ENCODE peak calls at places on chromosome 17, in nine cellular contexts. Y, T, H, U, M, J, O, P and Z are unnamed samples.

GRCh38 chr17:65292430-65292829 is 155.3 kb downstream of the RGS9 start:
- DNase-seq in J (no peak), Y (no peak), M (no peak), O (no peak), T (no peak), P (no peak), U (no peak), H (no peak), Z (no peak)

GRCh38 chr17:29079433-29079832 is 36.5 kb downstream of the PIPOX start:
- DNase-seq in H (no peak), Y (no peak), J (no peak), U (no peak), O (no peak), P (no peak), T (no peak), M (no peak), Z (no peak)

GRCh38 chr17:57902117-57902799 is 52.4 kb upstream of the MRPS23 start:
- DNase-seq in M (no peak), H (no peak), O (no peak), P (no peak), J (no peak), Y (peak), T (no peak), U (no peak), Z (no peak)

GRCh38 chr17:38333635-38334295 is 10.0 kb downstream of the GPR179 start:
- DNase-seq in M (peak), P (peak), U (peak), H (no peak), T (no peak), Y (no peak), O (no peak), J (peak), Z (peak)

GRCh38 chr17:49051269-49051668 is 54.1 kb downstream of the IGF2BP1 start:
- DNase-seq in U (no peak), J (peak), M (no peak), P (no peak), H (no peak), O (no peak), T (no peak), Y (no peak), Z (no peak)

GRCh38 chr17:18084256-18084655 is 3.5 kb upstream of the DRG2 start:
- DNase-seq in O (no peak), J (no peak), P (no peak), M (no peak), Y (no peak), U (no peak), H (no peak), T (no peak), Z (no peak)

GRCh38 chr17:4520881-4521600 is 22.4 kb downstream of the SPNS2 start:
- DNase-seq in Y (no peak), U (no peak), J (no peak), O (no peak), M (no peak), P (no peak), H (no peak), T (peak), Z (peak)

GRCh38 chr17:74864297-74864865 is 4.7 kb upstream of the GRIN2C start:
- DNase-seq in O (no peak), Y (no peak), T (no peak), P (no peak), H (no peak), M (no peak), U (no peak), J (no peak), Z (no peak)

GRCh38 chr17:31508310-31509094 is 117.0 kb downstream of the RAB11FIP4 start:
- DNase-seq in H (no peak), O (no peak), P (no peak), U (no peak), Y (no peak), J (peak), T (no peak), M (no peak), Z (no peak)

GRCh38 chr17:79248843-79249242 is 174.2 kb downstream of the ENGASE start:
- DNase-seq in O (no peak), T (no peak), M (no peak), J (no peak), H (no peak), U (no peak), Y (no peak), P (no peak), Z (no peak)

DNA sequence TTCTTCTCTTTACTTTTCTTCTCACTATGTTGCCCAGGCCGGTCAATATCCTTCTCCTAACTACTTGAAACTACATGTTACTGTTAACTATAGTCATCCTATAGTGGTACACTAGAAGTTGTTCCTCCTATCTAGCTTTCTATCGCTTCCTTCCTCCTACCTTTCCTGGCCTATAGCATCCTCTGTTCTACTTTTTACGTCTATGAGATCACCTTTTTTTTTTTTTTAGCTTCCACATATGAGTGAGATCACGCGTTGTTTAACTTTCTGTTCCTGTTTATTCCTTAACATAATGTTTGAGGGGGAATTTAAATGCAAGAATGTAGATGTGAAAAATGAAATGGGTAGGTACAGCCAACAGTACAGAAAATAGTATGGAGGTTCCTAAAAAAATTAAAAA is 30.5 kb upstream of the YPEL2 start:
- DNase-seq in O (no peak), U (no peak), M (no peak), J (no peak), H (no peak), P (no peak), Y (no peak), T (no peak), Z (no peak)
- TF ChIP-seq CTCF in O (no peak), U (no peak), M (no peak), J (no peak), H (no peak), P (no peak), Y (no peak), T (no peak), Z (no peak)

GRCh38 chr17:47731396-47731795 is 1.6 kb upstream of the TBX21 start:
- DNase-seq in P (no peak), U (no peak), M (no peak), H (no peak), T (no peak), O (no peak), Y (peak), J (peak), Z (no peak)

GRCh38 chr17:47735139-47735464 is 2.1 kb downstream of the TBX21 start:
- DNase-seq in U (no peak), M (no peak), H (no peak), Y (no peak), O (no peak), J (no peak), T (no peak), P (no peak), Z (no peak)

GRCh38 chr17:47733414-47734288 is 615 bp downstream of the TBX21 start:
- DNase-seq in H (no peak), P (no peak), M (no peak), T (no peak), J (peak), Y (no peak), O (no peak), U (no peak), Z (no peak)

GRCh38 chr17:47732399-47733046 is 513 bp upstream of the TBX21 start:
- DNase-seq in M (no peak), T (no peak), H (no peak), Y (no peak), J (peak), U (no peak), P (no peak), O (no peak), Z (no peak)

DNA sequence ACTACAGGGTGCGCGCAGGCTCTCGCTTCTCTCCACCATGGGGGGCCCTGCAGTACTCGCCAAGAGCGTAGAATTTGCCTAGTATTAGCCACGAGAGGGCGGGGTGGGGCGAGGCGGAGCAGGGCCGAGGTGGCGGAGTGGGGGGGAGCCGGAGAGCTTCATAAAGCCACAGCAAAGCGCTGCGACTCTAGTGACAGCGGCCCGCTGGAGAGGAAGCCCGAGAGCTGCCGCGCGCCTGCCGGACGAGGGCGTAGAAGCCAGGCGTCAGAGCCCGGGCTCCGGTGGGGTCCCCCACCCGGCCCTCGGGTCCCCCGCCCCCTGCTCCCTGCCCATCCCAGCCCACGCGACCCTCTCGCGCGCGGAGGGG is at the start of gene TBX21:
- DNase-seq in M (peak), J (peak), O (no peak), H (no peak), Y (peak), P (peak), U (peak), T (peak), Z (peak)
- TF ChIP-seq CTCF in M (no peak), J (peak), O (no peak), H (no peak), Y (peak), P (peak), U (no peak), T (no peak), Z (no peak)

GRCh38 chr17:39730095-39730921 is at the start of gene MIEN1:
- DNase-seq in O (peak), P (peak), J (peak), T (peak), H (peak), Y (peak), U (peak), M (peak), Z (no peak)
- TF ChIP-seq CTCF in O (peak), P (peak), J (peak), T (peak), H (peak), Y (peak), U (peak), M (peak), Z (no peak)

GRCh38 chr17:55524440-55525220 is 13.4 kb upstream of the SMIM36 start:
- DNase-seq in Y (no peak), J (no peak), P (no peak), T (no peak), U (no peak), O (no peak), M (no peak), H (no peak), Z (no peak)

GRCh38 chr17:55532670-55533069 is 21.4 kb upstream of the SMIM36 start:
- DNase-seq in J (no peak), P (no peak), T (no peak), H (no peak), O (no peak), U (no peak), M (no peak), Y (no peak), Z (no peak)

GRCh38 chr17:55530064-55530463 is 18.8 kb upstream of the SMIM36 start:
- DNase-seq in P (no peak), H (no peak), T (no peak), J (no peak), Y (no peak), O (no peak), M (no peak), U (no peak), Z (no peak)

GRCh38 chr17:55531053-55531728 is 19.9 kb upstream of the SMIM36 start:
- DNase-seq in O (no peak), U (no peak), P (no peak), M (no peak), T (no peak), J (no peak), Y (no peak), H (no peak), Z (no peak)

GRCh38 chr17:55527520-55528118 is 16.4 kb upstream of the SMIM36 start:
- DNase-seq in Y (no peak), T (peak), U (peak), M (peak), O (no peak), H (no peak), P (peak), J (peak), Z (peak)
- TF ChIP-seq CTCF in Y (peak), T (peak), U (peak), M (no peak), O (peak), H (peak), P (peak), J (peak), Z (no peak)

GRCh38 chr17:1110844-1111598 is 68.8 kb downstream of the ABR start:
- DNase-seq in T (peak), Y (peak), U (peak), O (no peak), P (no peak), H (no peak), J (peak), M (no peak), Z (peak)

GRCh38 chr17:1108560-1108809 is 71.3 kb downstream of the ABR start:
- DNase-seq in J (no peak), Y (no peak), P (peak), M (peak), T (no peak), U (no peak), O (no peak), H (no peak), Z (no peak)

GRCh38 chr17:1110524-1110843 is 69.3 kb downstream of the ABR start:
- DNase-seq in O (no peak), J (no peak), H (no peak), T (no peak), Y (no peak), M (no peak), U (no peak), P (no peak), Z (no peak)

GRCh38 chr17:1108810-1109605 is 70.8 kb downstream of the ABR start:
- DNase-seq in U (peak), Y (peak), M (no peak), J (no peak), P (peak), H (no peak), T (peak), O (no peak), Z (peak)

GRCh38 chr17:1109606-1110523 is 69.9 kb downstream of the ABR start:
- DNase-seq in O (no peak), J (peak), P (no peak), Y (peak), H (no peak), T (no peak), U (no peak), M (peak), Z (peak)
- TF ChIP-seq CTCF in O (no peak), J (peak), P (no peak), Y (no peak), H (no peak), T (no peak), U (no peak), M (no peak), Z (no peak)

GRCh38 chr17:50310455-50311111 is 35.3 kb upstream of the XYLT2 start:
- DNase-seq in M (no peak), J (peak), O (no peak), P (no peak), T (peak), U (no peak), H (no peak), Y (no peak), Z (no peak)
- TF ChIP-seq CTCF in M (no peak), J (no peak), O (no peak), P (no peak), T (no peak), U (no peak), H (no peak), Y (no peak), Z (no peak)

DNA sequence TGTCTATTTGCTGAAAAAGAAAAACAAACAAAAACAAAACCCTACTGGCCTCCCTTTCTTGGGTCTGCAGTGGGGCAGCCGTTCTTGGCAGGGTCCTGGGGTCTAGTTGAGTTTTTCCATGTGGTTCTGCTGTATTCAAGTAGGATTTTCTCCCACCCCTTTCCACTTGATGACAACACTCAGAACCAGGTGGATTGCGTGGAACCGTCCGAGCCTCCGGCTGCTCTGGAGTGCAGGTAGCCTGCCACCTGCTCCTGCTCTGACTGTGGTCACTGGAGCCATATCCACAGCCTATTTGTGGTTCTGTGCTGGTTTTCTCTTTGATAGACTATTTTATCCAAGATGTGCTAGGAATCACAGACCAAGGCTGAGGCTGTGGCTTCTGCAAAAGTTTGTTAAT is 378.0 kb upstream of the TNRC6C start:
- DNase-seq in H (no peak), O (no peak), J (no peak), T (no peak), U (no peak), M (no peak), Y (no peak), P (no peak), Z (no peak)
- TF ChIP-seq CTCF in H (no peak), O (no peak), J (no peak), T (no peak), U (no peak), M (no peak), Y (no peak), P (no peak), Z (no peak)

DNA sequence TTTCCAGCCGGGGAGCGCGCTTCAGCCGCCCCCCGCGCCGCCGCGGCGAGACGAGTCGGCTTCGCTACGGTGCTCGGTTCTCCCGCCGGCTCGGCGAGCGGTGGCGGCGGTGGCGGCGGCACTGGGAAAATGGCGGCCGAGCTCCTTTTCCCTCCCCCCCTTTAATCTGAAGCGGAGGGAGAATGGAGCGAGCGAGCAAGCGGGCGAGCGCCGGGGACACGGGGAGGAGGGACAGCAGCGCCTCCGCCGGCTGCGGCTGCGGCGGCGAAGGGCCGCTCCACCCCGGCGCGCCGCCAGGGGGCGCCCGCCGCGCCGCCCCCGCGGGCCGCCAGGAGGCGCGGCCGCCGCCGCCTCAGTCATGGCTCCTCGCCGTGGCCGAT is at the start of gene KANSL1:
- DNase-seq in T (peak), Y (peak), J (peak), U (peak), O (peak), M (peak), H (peak), P (peak), Z (peak)
- TF ChIP-seq CTCF in T (peak), Y (no peak), J (peak), U (peak), O (peak), M (no peak), H (no peak), P (no peak), Z (peak)

DNA sequence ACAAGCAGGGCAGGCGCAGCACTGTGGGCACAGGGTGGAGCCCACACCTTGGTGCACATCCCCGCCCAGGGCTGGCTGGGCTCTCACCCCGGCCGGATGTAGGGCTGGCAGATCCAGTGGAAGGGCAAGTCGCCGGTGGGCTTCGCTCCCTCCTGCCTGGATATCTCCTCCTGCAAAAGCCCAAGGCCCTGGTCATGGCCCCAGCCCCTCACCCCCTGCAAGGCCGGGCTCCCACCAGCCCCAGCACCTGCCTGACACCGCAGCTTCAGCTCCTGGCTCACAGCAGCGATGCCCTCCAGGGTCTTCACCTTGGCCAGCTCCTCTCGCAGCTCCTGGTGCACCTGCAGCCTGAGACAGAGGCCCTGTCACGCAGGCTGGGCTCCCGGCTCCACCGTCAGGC is 5.0 kb downstream of the DUS1L start:
- DNase-seq in O (no peak), J (no peak), U (no peak), P (no peak), T (peak), Y (peak), M (no peak), H (no peak), Z (no peak)
- TF ChIP-seq CTCF in O (no peak), J (no peak), U (no peak), P (no peak), T (no peak), Y (no peak), M (no peak), H (no peak), Z (no peak)

DNA sequence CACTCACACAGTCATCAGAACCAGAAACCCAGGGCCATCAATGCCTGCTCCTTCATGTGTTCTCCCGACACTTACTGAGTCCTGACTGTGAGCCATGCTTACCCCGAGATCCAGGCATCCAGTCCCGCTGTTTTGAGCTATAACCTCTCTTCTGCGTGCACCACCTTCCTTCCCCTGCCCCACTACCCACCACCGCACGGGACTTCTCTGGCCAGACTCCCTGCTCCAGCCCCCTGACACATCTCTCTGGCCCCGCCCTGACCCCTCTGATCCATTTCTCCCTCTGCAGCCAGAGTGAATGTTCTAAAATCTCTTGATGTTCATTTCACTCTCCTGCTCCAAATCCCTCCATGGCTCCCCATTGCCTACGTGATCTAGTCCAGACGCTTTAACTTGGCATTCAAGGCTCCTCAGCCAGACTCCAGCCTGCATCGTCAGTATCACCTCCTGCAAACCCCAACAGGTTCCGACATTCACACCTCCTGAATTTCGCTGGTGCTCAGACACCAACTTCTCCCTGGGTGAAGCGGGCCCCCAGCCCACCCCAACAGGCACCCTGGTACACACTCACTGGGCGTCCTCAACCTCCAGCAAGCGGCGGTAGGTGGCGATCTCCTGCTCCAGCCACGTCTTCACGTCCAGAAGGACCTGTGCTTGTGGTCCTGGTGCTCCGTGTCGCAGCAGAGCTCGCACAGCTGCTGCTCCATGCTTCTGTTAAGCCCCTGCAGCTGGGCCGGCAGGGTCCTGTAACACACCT is 3.1 kb upstream of the KRT17 start:
- DNase-seq in M (no peak), H (no peak), O (no peak), J (peak), Y (peak), U (no peak), P (no peak), T (no peak), Z (no peak)
- TF ChIP-seq CTCF in M (no peak), H (no peak), O (no peak), J (peak), Y (no peak), U (no peak), P (no peak), T (no peak), Z (peak)